ENCODE peak calls at places on chromosomes 2 and 18, in nine cellular contexts. D, B, Z, F, Y, M, H, R and K are unnamed samples.

GRCh38 chr18:58057291-58057965 is 13.4 kb downstream of the NEDD4L start:
- DNase-seq in R (peak; percentile 61), H (no peak), D (no peak), F (no peak), B (no peak), Z (no peak), M (no peak), Y (no peak), K (no peak)

GRCh38 chr2:242031481-242032019 is 162.0 kb downstream of the RTP5 start:
- DNase-seq in Z (no peak), H (no peak), B (no peak), D (no peak), M (no peak), Y (no peak), F (no peak), R (no peak), K (no peak)

GRCh38 chr2:85116207-85116606 is 17.0 kb upstream of the TCF7L1 start:
- DNase-seq in B (no peak), M (no peak), H (no peak), Z (no peak), Y (no peak), D (no peak), R (no peak), F (no peak), K (no peak)

GRCh38 chr18:11518788-11519685 is 90.4 kb upstream of the SLC35G4 start:
- DNase-seq in B (peak; percentile 71), D (peak; percentile 45), M (no peak), H (peak; percentile 67), F (peak; percentile 11), Z (peak; percentile 57), R (peak; percentile 49), Y (no peak), K (peak; percentile 65)

GRCh38 chr2:212032032-212032431 is 506.6 kb downstream of the ERBB4 start:
- DNase-seq in D (no peak), B (peak; percentile 53), Y (no peak), M (no peak), F (no peak), R (no peak), Z (no peak), H (no peak), K (no peak)

GRCh38 chr2:136764397-136765255 is 719 bp upstream of the THSD7B start:
- DNase-seq in F (no peak), Y (no peak), D (peak; percentile 16), Z (no peak), B (peak; percentile 46), M (no peak), R (no peak), H (no peak), K (peak; percentile 11)

GRCh38 chr2:186590538-186591441 is 934 bp downstream of the ITGAV start:
- DNase-seq in M (no peak), R (no peak), H (peak; percentile 32), B (peak; percentile 36), D (no peak), F (peak; percentile 41), Z (no peak), Y (no peak), K (peak; percentile 36)

GRCh38 chr18:79043288-79043687 is 25.9 kb upstream of the ATP9B start:
- DNase-seq in Z (no peak), M (no peak), Y (no peak), H (no peak), D (no peak), F (no peak), B (no peak), R (no peak), K (no peak)

GRCh38 chr2:144510206-144510991 is 9.5 kb downstream of the ZEB2 start:
- DNase-seq in M (no peak), B (no peak), R (no peak), F (no peak), Y (no peak), D (no peak), Z (no peak), H (no peak), K (no peak)

GRCh38 chr2:153145470-153145869 is 333.1 kb downstream of the RPRM start:
- DNase-seq in R (no peak), B (no peak), D (peak; percentile 60), M (no peak), H (no peak), Z (no peak), F (no peak), Y (no peak), K (no peak)

GRCh38 chr2:85255813-85256581 is 71.8 kb downstream of the TGOLN2 start:
- DNase-seq in M (no peak), H (no peak), B (no peak), F (no peak), Y (no peak), R (no peak), Z (no peak), D (peak; percentile 42), K (peak; percentile 91)

GRCh38 chr18:74064510-74064909 is 83.1 kb downstream of the FBXO15 start:
- DNase-seq in Z (no peak), D (no peak), F (no peak), B (no peak), R (no peak), Y (no peak), M (no peak), H (no peak), K (no peak)

GRCh38 chr2:2158915-2159314 is 172.2 kb downstream of the MYT1L start:
- DNase-seq in Y (no peak), R (no peak), F (no peak), H (no peak), M (no peak), B (no peak), Z (no peak), D (no peak), K (no peak)

GRCh38 chr18:67132919-67133318 is 383.6 kb downstream of the DSEL start:
- DNase-seq in D (no peak), M (no peak), F (no peak), Z (no peak), B (no peak), R (no peak), H (no peak), Y (no peak), K (no peak)

GRCh38 chr18:67135981-67136380 is 380.5 kb downstream of the DSEL start:
- DNase-seq in D (no peak), B (no peak), M (no peak), Y (no peak), R (no peak), Z (no peak), H (no peak), F (no peak), K (no peak)

GRCh38 chr18:67133669-67134068 is 382.9 kb downstream of the DSEL start:
- DNase-seq in Z (no peak), B (no peak), D (no peak), M (no peak), H (no peak), R (no peak), Y (no peak), F (no peak), K (no peak)

DNA sequence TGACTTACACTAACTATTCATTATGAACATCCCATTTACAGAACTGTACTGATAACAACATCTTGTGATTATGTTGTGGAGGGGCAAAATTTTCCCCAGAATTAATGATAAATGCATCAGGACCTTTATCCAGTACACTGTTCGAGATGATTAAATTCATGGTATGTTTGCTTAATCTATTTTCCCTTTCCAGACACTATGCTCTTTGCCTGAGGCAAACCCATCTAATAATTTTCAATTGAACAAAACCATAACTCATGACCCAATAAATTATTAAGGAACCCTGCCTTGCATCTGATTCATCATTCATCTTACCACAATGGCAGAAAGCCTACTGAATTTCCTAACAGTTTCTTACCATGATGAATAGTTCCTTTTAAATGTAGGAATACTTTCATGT is 385.0 kb downstream of the DSEL start:
- DNase-seq in R (no peak), Z (no peak), B (no peak), F (no peak), H (no peak), Y (no peak), M (no peak), D (no peak), K (no peak)
- H3K27ac ChIP-seq in R (no peak overlapping the region), Z (no peak overlapping the region), B (no peak overlapping the region), F (no peak overlapping the region), H (no peak overlapping the region), Y (no peak overlapping the region), M (no peak overlapping the region), D (no peak overlapping the region), K (no peak overlapping the region)

DNA sequence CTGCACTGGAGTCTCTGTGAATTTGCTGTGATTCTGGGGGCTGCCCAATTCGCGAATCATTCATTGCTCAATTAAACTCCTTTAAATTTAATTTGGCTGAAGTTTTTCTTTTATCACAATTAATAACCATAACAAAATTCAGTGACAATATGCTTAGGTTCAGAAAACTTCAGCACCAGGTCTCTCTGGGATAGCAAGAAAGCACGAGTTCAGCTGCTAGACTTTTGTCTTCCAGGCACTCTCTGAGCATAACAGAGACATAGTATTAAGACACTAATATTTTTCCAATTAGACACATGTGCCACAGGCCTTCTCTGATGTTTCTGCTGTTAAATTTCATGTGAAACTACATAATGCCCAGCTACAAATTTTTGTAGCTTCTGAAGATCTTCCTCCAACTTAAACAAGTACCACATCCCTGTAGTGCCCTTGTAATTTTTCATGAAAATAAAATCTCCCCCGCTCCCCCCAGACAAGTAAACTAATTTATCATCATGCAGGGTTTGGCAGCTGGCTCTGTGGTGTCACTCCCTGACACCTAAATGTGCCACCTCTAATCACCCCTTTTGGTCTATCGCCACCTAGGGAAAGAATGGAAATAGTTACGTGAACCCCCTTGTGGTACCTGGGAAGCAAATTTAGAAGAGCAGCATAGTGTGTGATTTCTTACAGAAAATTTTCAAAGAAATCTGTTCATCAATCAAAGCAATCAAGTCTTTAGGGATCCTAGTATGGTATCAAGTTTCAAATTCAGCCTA is 94.1 kb downstream of the CSRNP3 start:
- DNase-seq in Z (no peak), Y (no peak), M (no peak), R (no peak), D (no peak), F (no peak), H (no peak), B (peak; percentile 29), K (no peak)
- TF ChIP-seq CTCF in Z (peak; percentile 53), Y (no peak), M (no peak), R (no peak), D (no peak), F (no peak), H (no peak), B (peak; percentile 45), K (no peak)

DNA sequence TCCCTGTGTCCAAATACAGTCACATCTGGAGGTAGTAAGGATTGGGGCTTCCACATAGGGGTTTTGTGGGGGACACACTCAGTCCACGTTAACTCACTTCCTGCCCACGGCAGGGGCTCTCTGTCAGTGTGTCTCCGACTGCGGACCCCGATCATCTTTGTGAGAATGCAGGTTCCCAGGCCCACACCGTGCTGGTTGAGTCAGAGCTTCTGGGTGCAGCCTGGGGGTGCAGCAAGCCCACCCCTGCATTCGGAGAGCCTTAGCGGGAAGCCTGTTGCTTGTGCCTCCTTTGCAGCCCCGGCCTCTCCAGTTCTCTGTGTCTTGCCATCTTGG is 28.0 kb downstream of the HPCAL1 start:
- DNase-seq in D (no peak), Z (no peak), M (no peak), Y (no peak), B (no peak), R (no peak), H (no peak), F (no peak), K (no peak)
- H3K27ac ChIP-seq in D (peak overlapping the region; percentile 32), Z (peak overlapping the region; percentile 53), M (peak overlapping the region; percentile 51), Y (peak overlapping the region; percentile 19), B (no peak overlapping the region), R (no peak overlapping the region), H (peak overlapping the region; percentile 80), F (peak overlapping the region; percentile 47), K (peak overlapping the region; percentile 41)

GRCh38 chr2:189799030-189799331 is 14.7 kb downstream of the PMS1 start:
- DNase-seq in H (no peak), M (no peak), Y (no peak), D (no peak), Z (no peak), F (no peak), R (no peak), B (no peak), K (no peak)
- TF ChIP-seq CTCF in H (no peak), M (no peak), Y (no peak), D (no peak), Z (no peak), F (no peak), R (no peak), B (no peak), K (no peak)